ENCODE peak calls at places on chromosomes 4 and X, in four cellular contexts. I is kidney epithelial cell, R is DND-41, X is GM06990. Z is an unnamed sample. For H3K27me3, the result is how much of the 10 kb centered on the place peaks cover.

GRCh38 chr4:95534032-95534431 is 14.7 kb downstream of the UNC5C start:
- DNase-seq in X (no peak), I (no peak), R (no peak), Z (no peak)

GRCh38 chr4:4986856-4987255 is 32.4 kb downstream of the CYTL1 start:
- DNase-seq in R (no peak), I (no peak), X (no peak), Z (no peak)

GRCh38 chr4:1278336-1278670 is 11.4 kb upstream of the MAEA start:
- DNase-seq in X (no peak), R (no peak), I (no peak), Z (no peak)

GRCh38 chrX:96389314-96390048 is 295.2 kb upstream of the DIAPH2 start:
- DNase-seq in X (no peak), I (no peak), R (no peak), Z (no peak)

GRCh38 chr4:15001248-15001824 is 945 bp upstream of the CPEB2 start:
- DNase-seq in X (no peak), I (peak), R (peak), Z (peak)

GRCh38 chr4:47647029-47647428 is 162.0 kb downstream of the ATP10D start:
- DNase-seq in X (no peak), R (no peak), I (no peak), Z (no peak)

GRCh38 chrX:40155617-40156471 is 58.1 kb upstream of the BCOR start:
- DNase-seq in I (no peak), X (no peak), R (no peak), Z (no peak)

GRCh38 chr4:25637581-25638220 is 17.9 kb upstream of the SLC34A2 start:
- DNase-seq in R (no peak), X (no peak), I (no peak), Z (no peak)

GRCh38 chrX:13283512-13283911 is 36.3 kb downstream of the ATXN3L start:
- DNase-seq in X (no peak), R (no peak), I (no peak), Z (peak)

GRCh38 chrX:132266583-132267355 is 47.5 kb upstream of the RAP2C start:
- DNase-seq in I (no peak), X (peak), R (no peak), Z (no peak)

GRCh38 chr4:185011408-185011807 is 6.9 kb upstream of the HELT start:
- DNase-seq in X (no peak), I (no peak), R (peak), Z (peak)

GRCh38 chr4:37864786-37865185 is 26.1 kb upstream of the TBC1D1 start:
- DNase-seq in R (no peak), I (no peak), X (no peak), Z (no peak)

GRCh38 chr4:836781-837301 is 10.9 kb upstream of the CPLX1 start:
- DNase-seq in R (no peak), X (no peak), I (no peak), Z (no peak)

DNA sequence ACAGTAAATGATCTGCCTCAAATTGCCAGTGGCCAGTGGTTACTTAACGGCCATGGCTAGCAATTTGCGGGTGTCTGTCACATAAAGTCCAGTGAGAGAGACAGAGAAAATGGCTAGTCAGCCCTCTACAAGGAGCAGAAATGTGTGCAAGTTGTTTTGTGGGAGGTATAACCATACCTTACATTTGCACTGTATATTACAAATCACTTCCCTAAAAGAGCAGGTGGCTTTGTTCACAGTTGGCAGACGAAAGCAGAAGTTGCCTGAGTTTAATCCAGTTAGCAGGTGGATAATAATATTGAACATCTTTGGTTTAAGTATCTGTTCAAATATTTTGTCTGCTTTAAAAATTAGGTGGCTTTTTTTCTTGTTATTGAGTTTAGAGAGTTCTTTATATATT is 15.6 kb downstream of the SRPX start:
- DNase-seq in X (peak), I (no peak), R (no peak), Z (peak)
- H3K4me3 ChIP-seq in X (no peak), I (no peak), R (no peak), Z (no peak)

GRCh38 chrX:129786210-129786651 is 6.5 kb downstream of the SASH3 start:
- DNase-seq in R (no peak), X (peak), I (no peak), Z (peak)

GRCh38 chrX:129785160-129785947 is 5.6 kb downstream of the SASH3 start:
- DNase-seq in R (peak), X (no peak), I (no peak), Z (no peak)

GRCh38 chrX:129788527-129788926 is 8.8 kb downstream of the SASH3 start:
- DNase-seq in R (no peak), X (no peak), I (no peak), Z (no peak)

GRCh38 chrX:129790146-129790545 is 10.4 kb downstream of the SASH3 start:
- DNase-seq in I (no peak), X (no peak), R (peak), Z (no peak)

DNA sequence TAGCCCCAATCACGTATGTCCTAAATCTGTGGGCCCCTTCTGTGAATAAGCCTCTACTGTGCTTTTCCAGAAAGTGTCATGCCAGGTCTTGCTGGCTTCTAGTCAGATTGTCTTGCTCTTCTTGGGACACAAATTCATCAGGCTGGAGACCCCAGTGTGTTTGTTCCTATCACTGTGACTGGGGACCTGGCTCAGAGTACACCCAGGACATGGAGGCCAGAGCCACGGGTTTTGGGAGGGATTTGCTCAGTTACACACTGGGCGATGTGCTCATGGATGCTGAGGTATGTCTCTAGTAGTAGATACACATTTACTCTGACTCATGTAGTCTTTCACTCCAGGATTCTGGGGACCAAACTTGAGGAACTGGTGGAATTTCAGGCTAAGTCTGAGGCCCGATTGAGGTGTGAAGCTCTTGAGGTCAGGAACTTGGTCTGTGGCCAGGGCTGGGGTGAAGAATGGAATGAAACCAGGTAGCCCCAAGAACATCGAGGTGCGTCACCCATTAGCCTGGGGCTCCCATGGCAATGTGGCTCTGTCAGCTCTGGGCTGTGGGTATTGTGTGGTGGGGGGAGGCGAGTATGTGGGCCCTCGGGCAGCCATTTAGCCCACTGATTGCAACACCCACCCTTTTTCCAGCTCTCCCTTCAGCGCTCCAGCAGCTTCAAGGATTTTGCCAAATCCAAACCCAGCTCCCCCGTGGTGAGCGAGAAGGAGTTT is 7.7 kb downstream of the SASH3 start:
- DNase-seq in R (no peak), I (no peak), X (no peak), Z (no peak)
- H3K27me3 ChIP-seq in R (under half), I (under half), X (under half), Z (under half)

DNA sequence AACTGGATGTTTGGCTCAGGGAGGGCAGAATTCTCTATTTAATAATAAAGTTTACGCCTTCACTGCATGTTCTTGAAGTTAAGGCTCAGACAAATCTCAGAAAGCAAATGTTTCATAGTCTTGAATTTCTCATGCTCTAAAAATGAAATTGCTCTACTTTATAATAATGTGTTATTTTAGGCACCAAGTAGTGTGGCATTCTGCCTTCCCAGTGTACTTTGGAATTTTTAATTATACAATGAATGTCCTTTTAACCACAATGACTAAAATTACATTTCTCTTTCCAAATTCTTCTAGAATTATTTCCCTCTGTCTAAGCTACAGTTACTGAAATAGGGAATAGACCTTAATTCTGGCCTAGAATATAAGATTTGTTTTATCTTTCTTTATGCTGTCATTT is 97.9 kb upstream of the PDE5A start:
- DNase-seq in I (no peak), R (no peak), X (no peak), Z (no peak)
- H3K4me3 ChIP-seq in I (no peak), R (no peak), X (no peak), Z (no peak)

GRCh38 chrX:68901512-68901911 is 72.7 kb downstream of the EFNB1 start:
- DNase-seq in R (no peak), X (no peak), I (no peak), Z (no peak)

GRCh38 chrX:68902706-68903105 is 73.9 kb downstream of the EFNB1 start:
- DNase-seq in I (no peak), R (no peak), X (no peak), Z (no peak)

GRCh38 chrX:68898661-68899060 is 69.8 kb downstream of the EFNB1 start:
- DNase-seq in R (no peak), I (no peak), X (no peak), Z (no peak)

GRCh38 chrX:68897546-68897945 is 68.7 kb downstream of the EFNB1 start:
- DNase-seq in X (no peak), I (no peak), R (no peak), Z (no peak)

GRCh38 chrX:68903111-68903510 is 74.3 kb downstream of the EFNB1 start:
- DNase-seq in R (no peak), I (no peak), X (no peak), Z (no peak)
- H3K27me3 ChIP-seq in R (under half), I (under half), X (under half), Z (under half)

GRCh38 chrX:10010686-10011085 is 43.5 kb downstream of the CLDN34 start:
- DNase-seq in R (no peak), I (no peak), X (no peak), Z (no peak)
- H3K4me3 ChIP-seq in R (no peak), I (no peak), X (no peak), Z (no peak)

Z was measured in Karpas-422.